ENCODE peak calls at places on chromosome 5, in six cellular contexts. Y is ovary; E is AG10803; C is T1000; B is iPS DF 6.9; N is naive thymus-derived CD8-positive, alpha-beta T cell. T is an unnamed sample.

GRCh38 chr5:167921796-167922195 is 369.6 kb upstream of the WWC1 start:
- DNase-seq in Y (no peak), E (no peak), C (no peak), B (no peak), N (no peak), T (no peak)

GRCh38 chr5:98349251-98349989 is 424.0 kb upstream of the RGMB start:
- DNase-seq in Y (no peak), E (peak; percentile 92), C (peak; percentile 59), B (peak; percentile 4), N (no peak), T (peak; percentile 15)

GRCh38 chr5:156913355-156913718 is 49.7 kb downstream of the TIMD4 start:
- DNase-seq in Y (no peak), E (no peak), C (no peak), B (no peak), N (no peak), T (no peak)

GRCh38 chr5:71893451-71893850 is 174.4 kb downstream of the CARTPT start:
- DNase-seq in Y (no peak), E (peak; percentile 72), C (no peak), B (no peak), N (no peak), T (no peak)

GRCh38 chr5:74231697-74232096 is 408.8 kb downstream of the ENC1 start:
- DNase-seq in Y (no peak), E (no peak), C (no peak), B (no peak), N (no peak), T (no peak)

GRCh38 chr5:132747064-132747692 is at the start of gene CCNI2:
- DNase-seq in Y (no peak), E (no peak), C (no peak), B (no peak), N (peak; percentile 67), T (peak; percentile 78)

GRCh38 chr5:158889007-158889406 is 210.7 kb downstream of the EBF1 start:
- DNase-seq in Y (no peak), E (no peak), C (no peak), B (no peak), N (no peak), T (no peak)

GRCh38 chr5:38607396-38607795 is 51.0 kb upstream of the LIFR start:
- DNase-seq in Y (peak; percentile 26), E (peak; percentile 85), C (no peak), B (no peak), N (no peak), T (no peak)

GRCh38 chr5:132029609-132030008 is 18.2 kb upstream of the ACSL6 start:
- DNase-seq in Y (no peak), E (no peak), C (no peak), B (no peak), N (no peak), T (no peak)

GRCh38 chr5:141413540-141414069 is 818 bp downstream of the PCDHGA10 start:
- DNase-seq in Y (no peak), E (no peak), C (no peak), B (no peak), N (no peak), T (no peak)

GRCh38 chr5:40831346-40832210 is 3.4 kb downstream of the RPL37 start:
- DNase-seq in Y (no peak), E (no peak), C (no peak), B (no peak), N (no peak), T (no peak)

GRCh38 chr5:14416709-14417108 is 164.9 kb upstream of the OTULINL start:
- DNase-seq in Y (no peak), E (no peak), C (no peak), B (no peak), N (no peak), T (no peak)

GRCh38 chr5:56272765-56273164 is 39.6 kb upstream of the ANKRD55 start:
- DNase-seq in Y (no peak), E (no peak), C (no peak), B (no peak), N (no peak), T (no peak)

T was measured in H1.